ENCODE peak calls at places on chromosomes 1 and 21, in four cellular contexts. A is aorta; N is DMS153; J is stimulated activated CD8-positive, alpha-beta memory T cell treated with anti-CD3 and anti-CD28 coated beads, Interleukin-4, amount 100 ng/mL, for 1 hour. S is an unnamed sample.
A peak's percentile ranks its signal among the peaks of the same experiment; 100 is the strongest.

GRCh38 chr1:226640737-226641136 is 92.2 kb downstream of the STUM start:
- DNase-seq in A (peak; percentile 69), N (no peak), J (no peak), S (no peak)

GRCh38 chr1:24112381-24113169 is 640 bp upstream of the MYOM3 start:
- DNase-seq in A (peak; percentile 89), N (peak; percentile 45), J (peak; percentile 23), S (peak; percentile 74)

GRCh38 chr1:44436401-44437394 is 31.6 kb downstream of the RNF220 start:
- DNase-seq in A (no peak), N (peak; percentile 60), J (no peak), S (no peak)

GRCh38 chr1:23427550-23427949 is 3.0 kb upstream of the TCEA3 start:
- DNase-seq in A (no peak), N (no peak), J (no peak), S (no peak)

GRCh38 chr1:111202707-111203623 is 2.5 kb upstream of the DENND2D start:
- DNase-seq in A (no peak), N (no peak), J (no peak), S (no peak)

GRCh38 chr1:36411674-36412648 is 14.3 kb upstream of the LSM10 start:
- DNase-seq in A (no peak), N (no peak), J (no peak), S (no peak)

GRCh38 chr1:174828264-174828663 is 171.5 kb upstream of the CACYBP start:
- DNase-seq in A (no peak), N (no peak), J (no peak), S (no peak)

GRCh38 chr1:88302843-88303486 is 381.1 kb upstream of the PKN2 start:
- DNase-seq in A (no peak), N (no peak), J (no peak), S (no peak)

GRCh38 chr1:157073944-157074685 is 25.5 kb downstream of the ETV3L start:
- DNase-seq in A (peak; percentile 89), N (peak; percentile 54), J (no peak), S (peak; percentile 72)

GRCh38 chr1:11207898-11208611 is 18.9 kb downstream of the ANGPTL7 start:
- DNase-seq in A (no peak), N (no peak), J (no peak), S (peak; percentile 52)

GRCh38 chr1:169510060-169510459 is 24.3 kb upstream of the SLC19A2 start:
- DNase-seq in A (no peak), N (no peak), J (no peak), S (no peak)

GRCh38 chr1:205452906-205453305 is 2.9 kb downstream of the BLACAT1 start:
- DNase-seq in A (no peak), N (no peak), J (no peak), S (no peak)

GRCh38 chr1:84737572-84737971 is 47.3 kb upstream of the SSX2IP start:
- DNase-seq in A (no peak), N (no peak), J (no peak), S (no peak)

GRCh38 chr1:64337476-64337875 is 132.5 kb upstream of the CACHD1 start:
- DNase-seq in A (no peak), N (no peak), J (no peak), S (no peak)

GRCh38 chr1:221743416-221744208 is 1.7 kb upstream of the DUSP10 start:
- DNase-seq in A (no peak), N (no peak), J (no peak), S (no peak)

GRCh38 chr1:27999055-27999454 is 39.3 kb downstream of the XKR8 start:
- DNase-seq in A (no peak), N (no peak), J (no peak), S (no peak)

GRCh38 chr1:53807916-53808315 is 30.2 kb downstream of the NDC1 start:
- DNase-seq in A (no peak), N (no peak), J (no peak), S (no peak)

GRCh38 chr1:109373051-109373593 is 24.6 kb downstream of the SORT1 start:
- DNase-seq in A (no peak), N (no peak), J (no peak), S (no peak)

GRCh38 chr1:24909388-24909898 is 20.6 kb downstream of the RUNX3 start:
- DNase-seq in A (peak; percentile 78), N (no peak), J (no peak), S (peak; percentile 41)

GRCh38 chr21:37433441-37433840 is 66.9 kb downstream of the DYRK1A start:
- DNase-seq in A (no peak), N (no peak), J (no peak), S (no peak)

GRCh38 chr21:32370971-32371766 is 21.6 kb downstream of the URB1 start:
- DNase-seq in A (no peak), N (no peak), J (no peak), S (no peak)